ENCODE peak calls at places on chromosome 5, in ten cellular contexts. K, Y, N, L, T, V, H, A, D and O are unnamed samples.

GRCh38 chr5:52598954-52599353 is 188.8 kb upstream of the ITGA1 start:
- DNase-seq in Y (peak), H (no peak), L (no peak), K (no peak), D (no peak), N (no peak), A (no peak), V (no peak), T (no peak), O (no peak)

GRCh38 chr5:79135790-79136553 is 24.4 kb downstream of the BHMT start:
- DNase-seq in N (no peak), H (no peak), Y (no peak), L (no peak), A (no peak), T (no peak), K (no peak), V (no peak), D (no peak), O (no peak)

GRCh38 chr5:138238034-138238433 is 24.9 kb upstream of the CDC23 start:
- DNase-seq in K (no peak), H (no peak), Y (no peak), A (no peak), T (no peak), N (no peak), V (no peak), L (no peak), D (no peak), O (no peak)

GRCh38 chr5:128539038-128539429 is 989 bp upstream of the FBN2 start:
- DNase-seq in Y (peak), L (peak), H (no peak), A (no peak), V (no peak), K (no peak), T (no peak), N (peak), D (peak), O (no peak)

GRCh38 chr5:169146158-169146557 is 154.8 kb downstream of the SLIT3 start:
- DNase-seq in N (peak), H (no peak), V (no peak), K (no peak), Y (no peak), D (no peak), T (no peak), A (no peak), L (no peak), O (no peak)

GRCh38 chr5:142056831-142057696 is 44.2 kb upstream of the GNPDA1 start:
- DNase-seq in K (no peak), N (no peak), Y (no peak), D (no peak), A (no peak), T (no peak), H (peak), V (no peak), L (no peak), O (no peak)

GRCh38 chr5:153513171-153513570 is 22.7 kb downstream of the GRIA1 start:
- DNase-seq in H (peak), V (no peak), L (no peak), A (no peak), K (no peak), T (no peak), D (no peak), Y (no peak), N (peak), O (no peak)

GRCh38 chr5:164204338-164204946 is 699.0 kb downstream of the MAT2B start:
- DNase-seq in N (peak), H (no peak), Y (no peak), V (no peak), D (no peak), L (no peak), T (no peak), K (no peak), A (no peak), O (no peak)

GRCh38 chr5:23523998-23524397 is 16.6 kb downstream of the PRDM9 start:
- DNase-seq in D (no peak), Y (no peak), V (no peak), A (no peak), T (no peak), L (no peak), N (no peak), K (no peak), H (no peak), O (no peak)

GRCh38 chr5:15483348-15484090 is 16.5 kb upstream of the FBXL7 start:
- DNase-seq in H (no peak), Y (peak), D (no peak), L (no peak), N (no peak), T (no peak), K (no peak), V (no peak), A (no peak), O (no peak)

GRCh38 chr5:135029468-135030122 is 4.4 kb downstream of the PITX1 start:
- DNase-seq in L (no peak), K (no peak), V (no peak), N (no peak), T (no peak), A (no peak), D (no peak), Y (no peak), H (no peak), O (no peak)

GRCh38 chr5:105506692-105507277 is 1944.2 kb upstream of the NUDT12 start:
- DNase-seq in L (no peak), D (no peak), N (no peak), K (no peak), Y (peak), A (no peak), T (no peak), V (no peak), H (no peak), O (no peak)

GRCh38 chr5:150661086-150661485 is at the start of gene MYOZ3:
- DNase-seq in N (no peak), V (no peak), H (no peak), K (no peak), Y (no peak), T (no peak), A (no peak), L (no peak), D (no peak), O (peak)

GRCh38 chr5:131324311-131324710 is 60.5 kb downstream of the CDC42SE2 start:
- DNase-seq in H (no peak), K (no peak), V (no peak), A (no peak), T (no peak), Y (no peak), N (no peak), L (no peak), D (peak), O (no peak)

GRCh38 chr5:178277346-178277745 is 44.7 kb upstream of the PHYKPL start:
- DNase-seq in H (no peak), D (no peak), N (no peak), L (no peak), A (no peak), Y (no peak), V (no peak), K (no peak), T (no peak), O (no peak)

GRCh38 chr5:151496041-151496484 is 48.7 kb downstream of the SLC36A1 start:
- DNase-seq in N (no peak), K (no peak), V (no peak), A (no peak), T (no peak), L (no peak), H (no peak), Y (no peak), D (no peak), O (no peak)

GRCh38 chr5:105812356-105812755 is 1858.4 kb downstream of the EFNA5 start:
- DNase-seq in L (no peak), A (no peak), T (no peak), Y (no peak), N (no peak), V (no peak), D (no peak), H (no peak), K (no peak), O (no peak)

GRCh38 chr5:59151162-59151889 is 568.5 kb downstream of the RAB3C start:
- DNase-seq in K (no peak), N (no peak), V (no peak), T (no peak), Y (peak), L (no peak), A (no peak), H (no peak), D (no peak), O (no peak)

GRCh38 chr5:66010476-66010875 is 84.1 kb downstream of the ERBIN start:
- DNase-seq in A (no peak), K (no peak), Y (no peak), V (peak), N (peak), T (peak), L (no peak), D (no peak), H (no peak), O (no peak)

GRCh38 chr5:108003178-108003577 is 332.4 kb upstream of the EFNA5 start:
- DNase-seq in H (no peak), Y (peak), L (no peak), T (peak), D (peak), K (no peak), N (peak), A (no peak), V (peak), O (no peak)

GRCh38 chr5:107997338-107997979 is 326.7 kb upstream of the EFNA5 start:
- DNase-seq in Y (no peak), H (no peak), V (no peak), N (peak), K (no peak), T (no peak), L (no peak), D (no peak), A (no peak), O (no peak)

GRCh38 chr5:108001222-108001621 is 330.5 kb upstream of the EFNA5 start:
- DNase-seq in D (no peak), A (no peak), T (no peak), K (no peak), Y (no peak), H (no peak), L (no peak), N (no peak), V (no peak), O (no peak)
- H3K27ac ChIP-seq in D (no peak), A (no peak), T (no peak), K (no peak), Y (no peak), H (no peak), L (no peak), N (no peak), V (no peak), O (no peak)

DNA sequence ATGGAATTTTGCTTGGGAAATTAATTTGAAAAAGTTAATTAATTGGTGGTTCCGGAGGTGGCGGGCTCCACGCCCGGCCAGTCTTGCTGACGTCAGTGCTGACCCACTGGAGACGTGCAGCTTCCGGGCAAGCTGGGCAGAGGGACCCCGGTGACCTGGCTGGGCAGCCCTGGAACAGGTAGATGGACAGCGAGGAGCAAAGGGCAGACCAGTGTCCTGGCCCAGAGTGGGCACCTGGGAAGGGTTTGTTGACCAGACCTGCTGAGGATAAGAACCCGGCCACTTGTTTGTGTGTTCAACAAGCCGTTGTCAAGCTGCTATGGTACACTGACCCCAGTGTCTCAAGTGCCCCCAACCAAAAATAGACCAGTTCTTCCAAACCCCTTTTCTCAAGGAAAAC is 17.5 kb downstream of the CXXC5 start:
- DNase-seq in L (no peak), A (no peak), K (no peak), H (no peak), T (no peak), N (no peak), V (no peak), Y (no peak), D (no peak), O (no peak)
- H3K27ac ChIP-seq in L (peak), A (peak), K (peak), H (peak), T (no peak), N (no peak), V (no peak), Y (no peak), D (peak), O (peak)

DNA sequence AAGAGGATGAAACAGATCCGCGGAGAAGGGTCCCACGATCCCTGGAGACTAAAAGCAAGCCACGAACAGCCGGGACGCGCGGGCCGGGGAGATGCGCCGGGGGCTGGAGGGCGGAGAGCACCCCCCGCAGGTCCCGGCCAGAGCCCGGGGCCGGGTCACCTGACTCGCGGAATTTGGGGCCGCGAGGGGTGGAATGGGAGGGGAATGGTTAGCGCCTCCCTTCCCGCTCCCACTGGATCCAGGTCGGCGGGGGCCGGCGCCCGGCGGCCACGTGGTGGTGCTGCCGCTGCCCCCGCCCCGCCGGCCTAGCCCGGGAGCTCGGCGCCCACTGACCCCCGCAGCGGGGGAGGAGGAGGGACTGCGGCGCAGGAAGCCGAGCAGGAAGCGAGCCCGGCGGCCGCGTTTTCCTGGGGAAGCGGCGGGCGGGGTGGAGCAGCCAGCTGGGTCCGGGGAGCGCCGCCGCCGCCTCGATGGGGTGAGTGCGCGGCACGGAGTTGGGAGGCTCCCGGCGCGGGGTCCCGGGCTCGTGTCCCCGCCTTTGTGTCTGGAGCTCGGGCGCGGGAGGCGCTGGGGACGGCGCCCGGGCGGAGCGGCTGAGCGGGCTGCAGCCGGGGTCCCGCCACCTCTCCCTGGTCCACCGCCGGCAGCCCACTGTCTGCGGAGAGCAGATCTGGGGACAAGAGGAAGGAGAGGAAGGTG is at the start of gene RAI14:
- DNase-seq in T (no peak), H (peak), K (peak), A (peak), Y (peak), L (peak), N (peak), D (peak), V (peak), O (peak)
- H3K27ac ChIP-seq in T (peak), H (peak), K (peak), A (peak), Y (peak), L (peak), N (peak), D (peak), V (peak), O (peak)

DNA sequence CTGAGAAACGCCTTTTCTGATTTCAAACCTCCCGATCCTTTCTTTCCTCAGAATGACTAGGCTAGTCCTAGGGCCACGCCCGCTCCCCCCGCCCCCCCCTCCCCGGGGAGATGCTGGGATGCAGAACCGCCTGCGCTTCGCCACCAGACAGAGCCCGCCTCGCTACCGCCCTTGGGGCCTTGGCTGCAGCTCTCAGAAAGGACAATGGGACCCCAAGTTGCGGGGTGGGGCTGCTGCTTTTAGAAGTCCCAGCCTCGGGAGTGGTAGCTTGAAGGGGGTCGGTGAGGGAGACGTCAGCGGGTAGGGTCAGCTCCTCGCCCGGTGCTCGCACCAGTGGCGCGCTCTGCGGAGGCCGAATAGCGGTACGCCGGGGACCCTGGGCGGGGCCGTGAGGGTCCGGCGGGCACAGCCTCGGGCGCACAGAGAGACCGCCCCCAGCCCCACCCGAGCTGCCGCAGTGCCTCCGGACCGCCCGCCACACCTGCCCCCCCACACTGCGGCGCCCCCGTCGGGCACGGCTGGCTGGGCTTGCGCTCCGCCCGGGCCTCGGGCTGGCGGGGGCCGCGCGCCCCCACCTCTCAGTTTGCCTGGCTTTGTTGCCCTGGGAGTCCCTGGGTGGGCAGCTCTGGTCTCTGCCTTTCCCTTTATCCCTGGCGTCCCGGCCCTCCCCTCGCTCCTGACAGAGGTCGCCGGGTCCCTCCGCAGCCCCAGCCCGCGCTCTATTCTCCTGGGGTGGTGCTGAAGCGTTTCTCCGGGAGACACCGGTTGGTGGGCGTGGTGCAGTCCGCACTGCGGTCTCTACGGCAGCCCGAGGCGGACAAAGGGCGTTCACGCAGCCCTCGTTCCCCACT is 1.1 kb downstream of the MAP1B start:
- DNase-seq in D (peak), V (no peak), Y (peak), A (peak), H (peak), L (peak), T (no peak), K (peak), N (peak), O (peak)
- H3K27ac ChIP-seq in D (peak), V (no peak), Y (peak), A (peak), H (peak), L (peak), T (no peak), K (peak), N (peak), O (peak)

GRCh38 chr5:10563940-10564837 is at the start of gene ANKRD33B:
- DNase-seq in N (peak), T (peak), A (peak), V (peak), L (peak), K (peak), Y (peak), H (no peak), D (peak), O (no peak)

GRCh38 chr5:10564838-10565784 is 1.2 kb downstream of the ANKRD33B start:
- DNase-seq in D (peak), V (peak), H (no peak), Y (no peak), L (peak), K (no peak), A (no peak), T (peak), N (peak), O (no peak)

GRCh38 chr5:10565785-10566506 is 2.1 kb downstream of the ANKRD33B start:
- DNase-seq in V (no peak), D (peak), K (no peak), T (no peak), L (no peak), H (no peak), N (peak), A (no peak), Y (no peak), O (no peak)

GRCh38 chr5:10562202-10563131 is 1.4 kb upstream of the ANKRD33B start:
- DNase-seq in D (no peak), K (no peak), V (no peak), H (no peak), Y (no peak), A (no peak), N (no peak), L (no peak), T (no peak), O (no peak)

DNA sequence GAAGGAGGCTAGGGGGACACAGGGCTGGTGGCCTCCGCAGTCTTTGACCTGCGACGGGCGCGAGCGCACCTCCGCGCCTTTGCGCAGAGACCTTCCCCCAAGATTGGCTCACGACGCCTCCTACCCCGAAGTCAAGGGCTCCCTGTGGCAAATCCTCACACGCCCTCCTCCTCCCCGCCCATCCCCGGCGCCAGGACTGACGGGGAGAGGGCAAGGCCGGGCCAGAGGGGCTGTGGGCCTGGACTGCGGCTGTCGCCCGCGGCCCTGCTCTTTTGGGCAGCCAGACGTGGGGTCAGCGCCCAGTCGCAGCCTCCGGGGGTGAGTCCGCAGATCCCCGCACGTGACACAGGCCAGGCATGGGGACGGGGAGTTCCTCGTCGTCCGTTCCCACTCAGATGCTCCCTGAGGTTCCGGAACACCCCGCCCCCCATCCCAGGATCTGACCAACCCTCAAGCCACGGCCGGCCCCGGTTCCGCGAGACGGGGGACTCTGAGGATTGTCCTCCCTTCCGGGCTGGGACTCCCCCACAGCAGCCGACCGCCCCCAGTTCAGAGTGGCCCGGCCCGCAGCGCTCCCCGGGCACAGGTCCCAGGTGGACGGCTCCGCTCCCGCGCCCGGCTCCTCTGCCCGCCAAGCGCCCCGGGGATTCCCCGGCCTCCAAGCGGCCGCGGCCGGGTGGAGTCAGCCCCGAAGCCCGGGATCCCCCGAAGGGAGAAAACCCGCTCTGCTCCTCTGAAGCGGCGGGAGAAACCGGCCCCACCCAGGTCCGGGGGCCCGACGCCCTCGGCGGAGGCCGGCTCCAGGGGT is 534 bp upstream of the ANKRD33B start:
- DNase-seq in L (peak), A (peak), Y (peak), H (no peak), N (peak), T (peak), K (no peak), V (peak), D (peak), O (no peak)
- H3K27ac ChIP-seq in L (peak), A (peak), Y (peak), H (peak), N (no peak), T (peak), K (peak), V (peak), D (peak), O (peak)

GRCh38 chr5:16542275-16542674 is 74.5 kb downstream of the RETREG1 start:
- DNase-seq in T (no peak), D (no peak), A (no peak), Y (peak), N (no peak), H (no peak), K (no peak), L (no peak), V (no peak), O (no peak)
- H3K27ac ChIP-seq in T (no peak), D (peak), A (peak), Y (peak), N (no peak), H (no peak), K (no peak), L (no peak), V (no peak), O (no peak)

DNA sequence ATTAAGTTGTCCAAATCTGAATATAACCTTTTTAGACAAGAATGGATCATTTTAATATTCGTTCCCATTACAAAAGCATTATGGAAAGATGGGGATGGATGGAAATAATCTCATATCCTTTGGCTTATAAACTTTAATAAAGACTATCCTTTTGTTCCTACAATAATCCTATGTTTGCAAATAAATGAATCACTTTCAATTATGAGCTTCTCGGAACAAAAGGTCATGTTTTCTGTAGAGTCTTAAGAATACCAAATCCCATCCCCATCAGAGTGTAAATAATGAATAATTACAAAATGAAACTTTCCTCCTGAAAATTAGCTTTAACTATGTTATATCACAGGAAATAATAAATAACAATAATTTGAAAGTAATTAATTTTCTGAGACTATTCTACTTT is 329.7 kb downstream of the NR2F1-AS1 start:
- DNase-seq in N (no peak), V (no peak), Y (no peak), A (no peak), H (no peak), K (no peak), T (no peak), L (no peak), D (no peak), O (no peak)
- H3K27ac ChIP-seq in N (no peak), V (no peak), Y (no peak), A (no peak), H (no peak), K (no peak), T (no peak), L (no peak), D (no peak), O (no peak)

GRCh38 chr5:10019236-10019635 is 230.5 kb downstream of the ATPSCKMT start:
- DNase-seq in H (no peak), K (no peak), D (no peak), L (no peak), Y (no peak), N (no peak), A (no peak), T (no peak), V (no peak), O (no peak)
- H3K27ac ChIP-seq in H (no peak), K (no peak), D (no peak), L (no peak), Y (no peak), N (peak), A (no peak), T (no peak), V (no peak), O (no peak)